ENCODE peak calls at places on chromosomes 12 and 14, in four cellular contexts. P, C, T and Y are unnamed samples. For H3K4me1, the result is how much of the 10 kb centered on the place peaks cover.

GRCh38 chr12:103498990-103499389 is 3.2 kb upstream of the C12orf42 start:
- DNase-seq in T (no peak), P (no peak), C (no peak), Y (no peak)

GRCh38 chr12:113322353-113322752 is 12.6 kb downstream of the SLC8B1 start:
- DNase-seq in P (no peak), T (no peak), C (peak), Y (no peak)

GRCh38 chr12:14846878-14847580 is 3.7 kb upstream of the ART4 start:
- DNase-seq in T (no peak), P (no peak), C (no peak), Y (no peak)

GRCh38 chr12:120978296-120979219 is at the start of gene HNF1A:
- DNase-seq in T (peak), P (no peak), C (no peak), Y (no peak)

GRCh38 chr14:82854851-82855250 is 1321.2 kb upstream of the SEL1L start:
- DNase-seq in P (no peak), C (no peak), T (no peak), Y (no peak)

GRCh38 chr12:54603872-54604271 is 15.4 kb upstream of the PPP1R1A start:
- DNase-seq in T (no peak), C (no peak), P (no peak), Y (no peak)

GRCh38 chr14:87332001-87332400 is 661.0 kb downstream of the GALC start:
- DNase-seq in T (no peak), P (no peak), C (no peak), Y (no peak)

GRCh38 chr14:77593501-77593911 is 22.9 kb downstream of the SPTLC2 start:
- DNase-seq in P (no peak), C (no peak), T (no peak), Y (no peak)

GRCh38 chr12:91870872-91871707 is 274.6 kb downstream of the BTG1 start:
- DNase-seq in P (no peak), T (no peak), C (no peak), Y (no peak)

GRCh38 chr12:123931686-123932321 is 40.8 kb downstream of the CCDC92 start:
- DNase-seq in C (no peak), T (no peak), P (no peak), Y (no peak)

GRCh38 chr12:92467886-92468285 is 234.9 kb upstream of the PLEKHG7 start:
- DNase-seq in T (no peak), C (no peak), P (no peak), Y (no peak)

GRCh38 chr12:42981379-42981778 is 391.8 kb upstream of the PRICKLE1 start:
- DNase-seq in C (no peak), T (no peak), P (no peak), Y (no peak)

GRCh38 chr12:70722584-70723343 is 85.5 kb upstream of the PTPRB start:
- DNase-seq in T (no peak), P (no peak), C (peak), Y (no peak)

GRCh38 chr14:70027785-70028428 is 148.7 kb downstream of the SMOC1 start:
- DNase-seq in C (peak), T (peak), P (no peak), Y (no peak)

GRCh38 chr12:56206373-56207166 is 15.2 kb downstream of the RNF41 start:
- DNase-seq in C (peak), P (no peak), T (peak), Y (no peak)
- TF ChIP-seq CTCF in C (peak), P (peak), T (peak), Y (no peak)

GRCh38 chr12:68839183-68840147 is 31.5 kb downstream of the MDM2 start:
- DNase-seq in C (no peak), T (no peak), P (no peak), Y (no peak)
- H3K27ac ChIP-seq in C (no peak), T (no peak), P (no peak), Y (no peak)

DNA sequence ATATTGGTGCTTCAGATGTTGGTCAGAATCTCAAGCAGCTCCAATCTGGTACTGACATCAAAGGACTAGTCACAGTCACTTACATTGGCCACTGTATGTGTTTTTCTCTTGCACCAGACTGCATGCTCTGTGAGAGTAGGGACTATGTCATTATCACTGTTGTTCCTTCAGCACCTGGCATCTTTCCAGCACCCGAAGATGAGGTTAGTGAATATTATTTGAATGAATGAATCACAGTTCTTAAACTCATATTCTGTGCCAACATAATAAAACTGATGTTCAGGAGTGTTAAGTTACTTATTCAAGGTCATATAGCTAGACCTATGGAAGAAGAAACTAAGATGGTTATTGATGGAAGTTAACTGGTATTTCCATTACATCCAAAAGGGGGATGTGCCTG is 204.5 kb upstream of the TBX3 start:
- DNase-seq in P (no peak), C (no peak), T (no peak), Y (no peak)
- H3K4me1 ChIP-seq in P (under half), C (under half), T (under half), Y (under half)

DNA sequence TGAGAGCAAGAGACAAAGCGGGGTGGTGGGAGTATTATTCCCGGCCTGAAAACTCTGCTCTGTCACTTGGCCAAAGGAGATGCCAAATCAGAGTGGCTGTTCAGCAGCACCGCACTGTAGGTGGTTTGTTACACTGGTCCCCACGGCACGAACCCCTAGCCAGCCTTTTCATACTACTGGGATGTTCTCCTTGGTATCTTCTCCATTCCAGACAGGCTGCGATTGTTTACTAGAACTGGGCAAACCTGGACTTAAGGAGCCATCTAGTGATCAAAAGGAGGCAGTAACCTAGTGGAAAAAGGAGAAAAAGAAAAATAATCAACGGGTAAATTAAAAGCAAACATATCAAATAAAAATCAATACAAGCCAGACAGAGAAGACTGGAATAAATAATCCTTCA is 58.9 kb upstream of the TMTC2 start:
- DNase-seq in C (peak), P (no peak), T (no peak), Y (no peak)
- TF ChIP-seq CTCF in C (peak), P (peak), T (peak), Y (no peak)

DNA sequence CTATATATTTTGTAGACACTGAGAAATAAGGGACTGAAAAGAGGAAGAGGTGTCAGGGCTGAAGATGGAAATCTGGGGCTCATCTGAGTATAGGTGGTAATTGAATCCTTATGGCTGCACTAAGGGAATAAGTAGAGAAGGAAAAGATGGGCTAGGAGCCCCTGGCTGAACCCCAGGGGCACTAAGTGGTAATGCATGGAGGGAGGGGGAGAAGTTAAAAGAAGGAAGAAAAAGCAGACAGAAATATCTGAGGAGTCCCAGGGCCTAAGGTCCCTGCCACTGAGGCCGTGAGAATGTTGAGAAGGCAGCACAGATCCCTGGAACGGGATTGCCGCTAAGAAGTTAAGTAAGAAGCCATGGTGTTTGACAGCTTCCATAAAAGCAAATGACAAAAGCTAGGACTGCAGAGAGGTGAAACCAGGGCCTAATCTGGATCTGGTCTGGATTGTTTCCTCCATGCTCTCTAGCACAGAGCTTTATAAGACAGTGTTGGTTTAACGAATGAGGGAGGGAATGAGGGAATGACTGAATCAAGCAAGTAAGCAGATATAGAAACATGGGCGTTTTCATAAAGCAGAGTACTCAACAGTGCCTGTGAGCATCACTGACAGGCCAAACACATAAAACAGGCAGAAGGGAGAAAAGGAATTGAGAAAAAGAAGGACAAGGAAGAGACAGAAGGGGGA is 92.9 kb downstream of the HMGA2 start:
- DNase-seq in C (no peak), P (no peak), T (no peak), Y (no peak)
- H3K27ac ChIP-seq in C (no peak), P (no peak), T (no peak), Y (no peak)